ENCODE peak calls at places on chromosomes 7 and 10, in ten cellular contexts. L, J, U, K, T, I, Z, C, G and P are unnamed samples.

GRCh38 chr7:96315109-96315480 is 6.8 kb downstream of the SLC25A13 start:
- DNase-seq in K (no peak), G (no peak), I (no peak), Z (no peak), U (no peak), J (no peak), L (no peak), T (no peak), C (no peak), P (no peak)

GRCh38 chr7:3162286-3162685 is 118.6 kb upstream of the CARD11 start:
- DNase-seq in I (peak; percentile 41), C (no peak), L (no peak), J (no peak), G (no peak), K (peak; percentile 7), T (peak; percentile 17), Z (no peak), U (no peak), P (no peak)

GRCh38 chr10:24448351-24449009 is 239.5 kb downstream of the KIAA1217 start:
- DNase-seq in L (no peak), K (peak; percentile 71), J (no peak), G (no peak), Z (no peak), T (no peak), C (no peak), I (peak; percentile 26), U (peak; percentile 82), P (no peak)

GRCh38 chr10:45160266-45160665 is 155.1 kb downstream of the OR13A1 start:
- DNase-seq in J (no peak), K (peak; percentile 73), L (no peak), T (peak; percentile 26), C (no peak), G (no peak), I (peak; percentile 68), Z (no peak), U (peak; percentile 13), P (no peak)

GRCh38 chr10:15346440-15347141 is 24.5 kb downstream of the FAM171A1 start:
- DNase-seq in T (no peak), C (no peak), L (no peak), I (peak; percentile 34), G (no peak), U (peak; percentile 28), K (peak; percentile 55), Z (no peak), J (peak; percentile 43), P (no peak)

GRCh38 chr10:75493464-75493863 is 62.0 kb downstream of the LRMDA start:
- DNase-seq in C (no peak), K (no peak), T (no peak), U (peak; percentile 86), G (peak; percentile 31), L (no peak), J (no peak), Z (no peak), I (no peak), P (no peak)

GRCh38 chr10:69888882-69889584 is 87.3 kb downstream of the COL13A1 start:
- DNase-seq in Z (no peak), U (no peak), G (no peak), J (no peak), C (no peak), I (no peak), K (no peak), T (no peak), L (no peak), P (no peak)

GRCh38 chr7:50499092-50499491 is 48.9 kb upstream of the FIGNL1 start:
- DNase-seq in C (no peak), I (no peak), Z (no peak), U (no peak), T (no peak), J (no peak), K (no peak), L (no peak), G (no peak), P (no peak)

GRCh38 chr10:10785627-10786333 is 231.9 kb upstream of the CELF2 start:
- DNase-seq in C (no peak), J (no peak), T (peak; percentile 42), K (peak; percentile 67), G (no peak), Z (no peak), U (peak; percentile 69), I (peak; percentile 81), L (no peak), P (no peak)

DNA sequence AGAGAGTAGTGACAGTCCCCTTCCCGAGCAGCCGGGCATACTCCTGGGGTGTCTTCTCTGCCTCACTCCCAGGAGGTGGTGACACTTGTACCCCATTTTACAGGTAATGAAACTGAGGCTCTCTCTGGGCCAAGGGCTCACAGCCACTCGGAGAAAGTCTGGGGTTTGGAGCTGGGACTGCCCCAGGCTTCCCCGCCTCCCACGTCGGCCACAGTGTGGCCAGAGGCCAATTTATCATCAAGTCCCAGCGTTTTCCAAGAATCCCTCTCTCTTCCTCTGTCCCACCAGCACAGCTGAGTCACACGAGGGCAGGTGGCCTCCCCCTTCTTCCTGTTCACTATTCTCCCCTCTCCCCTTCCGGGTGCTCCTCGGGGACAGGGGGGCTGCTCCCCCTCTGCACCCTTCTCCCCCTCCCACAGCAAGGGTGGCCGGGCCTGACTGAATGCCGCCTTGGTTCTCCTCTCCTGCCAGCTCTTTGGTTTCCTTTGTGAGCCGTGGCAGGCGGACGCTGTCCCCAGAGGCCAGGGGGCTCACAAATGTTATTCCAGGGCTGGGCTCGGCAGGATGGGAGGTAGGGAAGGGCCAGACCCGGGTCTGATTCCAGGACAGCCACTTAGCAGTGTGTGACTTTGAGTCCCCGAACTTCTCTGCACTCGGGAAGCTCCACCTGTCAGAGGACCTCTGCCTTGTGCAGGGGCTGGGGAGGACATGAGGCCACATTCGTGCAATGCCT is 17.7 kb downstream of the CLIP2 start:
- DNase-seq in I (peak; percentile 64), K (peak; percentile 85), L (peak; percentile 38), C (no peak), U (peak; percentile 87), J (peak; percentile 54), Z (peak; percentile 86), G (peak; percentile 45), T (peak; percentile 82), P (no peak)
- H3K4me3 ChIP-seq in I (peak overlapping the region; percentile 2), K (no peak overlapping the region), L (no peak overlapping the region), C (no peak overlapping the region), U (peak overlapping the region; percentile 21), J (peak overlapping the region; percentile 54), Z (peak overlapping the region; percentile 34), G (peak overlapping the region; percentile 45), T (peak overlapping the region; percentile 58), P (no peak overlapping the region)

DNA sequence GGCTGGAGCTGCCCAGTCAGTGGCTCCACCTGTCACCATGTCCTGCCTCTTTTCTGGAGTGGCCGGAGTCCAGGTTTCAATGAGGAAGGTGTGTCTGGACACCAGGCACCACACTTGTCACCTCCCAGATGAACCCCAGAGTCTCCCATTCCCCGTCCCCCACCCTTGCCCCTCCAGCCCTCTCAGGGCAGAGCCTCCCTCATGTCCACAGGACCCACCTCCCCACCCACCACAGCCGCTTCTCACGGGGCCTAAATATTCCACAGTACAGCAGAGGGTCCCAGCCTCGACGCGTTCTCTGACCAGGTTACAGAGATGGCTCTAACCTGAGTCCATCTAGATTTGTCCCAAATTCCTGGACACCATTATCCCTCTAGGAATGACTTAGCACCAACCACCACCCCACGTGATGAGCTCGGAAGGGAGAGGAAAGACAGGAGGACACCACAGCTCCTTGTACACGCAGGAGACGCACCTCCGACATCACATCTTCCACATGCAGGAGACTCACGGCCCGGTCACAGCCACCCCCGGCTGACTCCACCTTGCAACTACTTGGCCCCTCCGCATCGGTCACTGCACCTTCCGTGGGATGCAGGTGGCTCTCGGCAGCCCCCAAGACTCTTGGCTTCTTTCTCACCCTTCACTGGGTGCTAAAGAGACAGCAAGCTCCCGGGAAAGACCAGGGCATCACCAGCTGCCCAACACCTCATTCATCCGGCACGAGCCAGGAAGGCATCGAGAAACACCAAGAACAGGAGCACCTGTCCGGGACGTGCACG is 560.2 kb downstream of the DNAJB6 start:
- DNase-seq in T (no peak), Z (peak; percentile 59), G (peak; percentile 10), I (no peak), L (no peak), C (no peak), J (no peak), K (no peak), U (no peak), P (no peak)
- H3K9me3 ChIP-seq in T (no peaks in the 10 kb centered on the region), Z (no peaks in the 10 kb centered on the region), G (no peaks in the 10 kb centered on the region), I (no peaks in the 10 kb centered on the region), L (no peaks in the 10 kb centered on the region), C (peaks cover 82% of the 10 kb centered on the region), J (no peaks in the 10 kb centered on the region), K (peaks cover 50% of the 10 kb centered on the region), U (no peaks in the 10 kb centered on the region), P (no peaks in the 10 kb centered on the region)

DNA sequence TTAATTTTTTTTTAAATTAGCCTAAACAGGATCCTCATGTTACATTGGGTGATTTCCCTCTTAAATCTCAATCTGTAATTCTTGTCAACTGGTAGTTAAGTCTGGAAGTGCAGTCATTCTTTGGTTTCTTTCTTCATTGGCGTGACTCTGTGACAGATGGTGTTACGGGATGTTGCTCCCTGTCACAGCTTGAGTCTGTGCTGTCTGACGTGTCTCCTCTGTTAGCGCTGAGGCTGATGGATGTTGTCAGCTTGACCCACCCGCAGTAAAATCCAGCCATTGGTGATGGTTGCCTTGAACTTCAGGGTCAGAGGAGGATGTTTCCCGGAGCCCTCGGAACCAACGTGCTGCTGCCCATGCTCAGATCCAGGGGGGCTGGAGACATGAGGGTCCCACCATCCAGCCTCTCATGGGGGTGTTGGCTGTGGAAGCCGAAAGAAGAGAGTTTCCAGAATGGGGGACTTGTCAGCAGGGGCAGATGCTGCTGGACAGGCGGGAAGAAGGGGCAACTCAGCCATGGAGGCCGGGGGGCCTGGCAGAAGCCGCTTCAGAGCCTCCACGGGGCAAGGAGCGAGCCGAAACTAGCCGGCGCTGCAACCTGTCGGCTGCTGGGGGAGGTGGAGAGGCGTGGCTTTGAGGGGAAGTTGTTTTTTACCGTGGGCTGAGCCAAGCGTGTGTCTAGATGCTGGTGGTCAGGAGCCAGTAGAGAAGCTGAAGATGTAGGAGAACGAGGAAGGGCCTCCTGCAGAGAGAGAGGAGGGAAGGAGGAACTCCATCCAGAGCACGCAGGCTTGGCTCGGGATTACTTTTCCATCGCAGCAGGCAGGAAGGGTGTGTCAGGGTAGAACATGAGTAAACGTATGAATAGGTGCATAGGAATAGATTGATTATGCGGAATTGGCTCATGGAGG is 3.5 kb downstream of the SUN1 start:
- DNase-seq in Z (no peak), J (no peak), K (no peak), G (no peak), L (no peak), U (peak; percentile 34), I (no peak), C (no peak), T (peak; percentile 73), P (no peak)
- H3K4me3 ChIP-seq in Z (no peak overlapping the region), J (peak overlapping the region; percentile 7), K (no peak overlapping the region), G (no peak overlapping the region), L (no peak overlapping the region), U (no peak overlapping the region), I (no peak overlapping the region), C (no peak overlapping the region), T (peak overlapping the region; percentile 10), P (no peak overlapping the region)

DNA sequence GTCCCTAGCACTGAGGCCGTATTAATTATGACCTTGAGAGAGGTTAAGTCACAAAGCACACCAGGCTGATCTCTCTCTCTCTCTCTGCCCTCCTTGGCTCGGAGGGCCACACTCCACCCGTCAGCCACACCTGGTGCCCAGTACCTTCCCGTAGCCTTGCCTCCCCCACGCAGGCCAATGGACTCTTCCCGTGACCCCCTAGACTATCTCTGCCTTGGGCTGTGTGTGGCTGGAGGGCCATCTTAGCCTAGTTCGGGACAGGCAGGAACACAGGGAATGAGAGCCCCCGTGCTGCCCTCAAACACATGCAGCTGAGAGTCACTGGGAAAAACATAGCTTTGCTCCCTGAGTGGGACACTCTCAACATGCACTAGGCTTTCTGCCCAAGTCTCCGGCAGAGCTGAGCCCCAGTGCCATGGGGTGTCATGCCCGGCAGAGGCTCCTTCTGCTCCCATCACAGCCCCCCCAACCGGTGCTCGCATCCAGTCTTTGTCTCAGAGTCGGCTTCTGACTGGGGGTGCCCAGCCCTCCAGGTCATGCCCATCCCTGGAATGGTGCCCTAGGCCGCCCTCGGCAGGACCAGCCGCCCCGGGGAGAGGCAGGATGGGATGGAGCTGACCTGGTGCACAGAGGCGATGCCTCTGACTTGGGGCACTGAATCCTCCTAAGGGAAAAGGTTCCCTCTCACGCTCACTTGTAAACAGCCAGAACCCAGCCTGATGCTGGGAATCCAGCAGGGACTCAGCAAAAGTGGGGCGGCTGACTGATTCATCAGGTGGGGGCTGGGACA is 63.0 kb downstream of the TCERG1L start:
- DNase-seq in T (no peak), J (no peak), G (no peak), C (no peak), Z (no peak), K (no peak), U (no peak), L (no peak), I (no peak), P (no peak)
- H3K9me3 ChIP-seq in T (no peaks in the 10 kb centered on the region), J (no peaks in the 10 kb centered on the region), G (no peaks in the 10 kb centered on the region), C (peaks cover 94% of the 10 kb centered on the region), Z (no peaks in the 10 kb centered on the region), K (peaks cover 59% of the 10 kb centered on the region), U (no peaks in the 10 kb centered on the region), L (no peaks in the 10 kb centered on the region), I (no peaks in the 10 kb centered on the region), P (no peaks in the 10 kb centered on the region)